ENCODE peak calls at places on chromosomes 11 and 22, in ten cellular contexts. One of them, this sample, is unnamed.

GRCh38 chr11:106152824-106153223 is 75.4 kb downstream of the AASDHPPT start:
- DNase-seq in gastrocnemius medialis: no peak
- DNase-seq in body of pancreas: no peak
- DNase-seq in neuronal stem cell: no peak
- DNase-seq in lung: no peak
- DNase-seq in Karpas-422: no peak
- DNase-seq in cardiac muscle cell: no peak
- DNase-seq in tibial nerve: no peak
- DNase-seq in breast epithelium: no peak
- DNase-seq in neural progenitor cell: no peak
- DNase-seq in this sample: no peak

GRCh38 chr22:35299217-35299716 is 427 bp upstream of the TOM1 start:
- DNase-seq in neural progenitor cell: no peak
- DNase-seq in tibial nerve: no peak
- DNase-seq in lung: no peak
- DNase-seq in gastrocnemius medialis: no peak
- DNase-seq in body of pancreas: peak; percentile 28
- DNase-seq in breast epithelium: no peak
- DNase-seq in cardiac muscle cell: no peak
- DNase-seq in Karpas-422: no peak
- DNase-seq in neuronal stem cell: peak; percentile 18
- DNase-seq in this sample: no peak

GRCh38 chr11:57358543-57358961 is 20.4 kb downstream of the P2RX3 start:
- DNase-seq in Karpas-422: no peak
- DNase-seq in lung: no peak
- DNase-seq in neuronal stem cell: no peak
- DNase-seq in cardiac muscle cell: no peak
- DNase-seq in breast epithelium: no peak
- DNase-seq in gastrocnemius medialis: no peak
- DNase-seq in body of pancreas: no peak
- DNase-seq in neural progenitor cell: no peak
- DNase-seq in tibial nerve: no peak
- DNase-seq in this sample: no peak

GRCh38 chr11:132770802-132771545 is 761.3 kb downstream of the OPCML start:
- DNase-seq in Karpas-422: no peak
- DNase-seq in gastrocnemius medialis: no peak
- DNase-seq in body of pancreas: no peak
- DNase-seq in neural progenitor cell: no peak
- DNase-seq in lung: no peak
- DNase-seq in tibial nerve: no peak
- DNase-seq in breast epithelium: no peak
- DNase-seq in neuronal stem cell: no peak
- DNase-seq in cardiac muscle cell: no peak
- DNase-seq in this sample: no peak

GRCh38 chr11:70912226-70912840 is 340.0 kb downstream of the SHANK2 start:
- DNase-seq in gastrocnemius medialis: no peak
- DNase-seq in body of pancreas: no peak
- DNase-seq in Karpas-422: no peak
- DNase-seq in neural progenitor cell: no peak
- DNase-seq in breast epithelium: peak; percentile 17
- DNase-seq in cardiac muscle cell: no peak
- DNase-seq in neuronal stem cell: no peak
- DNase-seq in tibial nerve: no peak
- DNase-seq in lung: no peak
- DNase-seq in this sample: no peak

GRCh38 chr22:23826510-23827350 is 12.1 kb downstream of the DERL3 start:
- DNase-seq in breast epithelium: no peak
- DNase-seq in neuronal stem cell: no peak
- DNase-seq in Karpas-422: no peak
- DNase-seq in tibial nerve: no peak
- DNase-seq in gastrocnemius medialis: no peak
- DNase-seq in body of pancreas: no peak
- DNase-seq in lung: no peak
- DNase-seq in neural progenitor cell: peak; percentile 1
- DNase-seq in cardiac muscle cell: no peak
- DNase-seq in this sample: no peak

GRCh38 chr22:20569059-20570058 is 61.9 kb downstream of the MED15 start:
- DNase-seq in neural progenitor cell: no peak
- DNase-seq in gastrocnemius medialis: peak; percentile 81
- DNase-seq in neuronal stem cell: no peak
- DNase-seq in cardiac muscle cell: no peak
- DNase-seq in tibial nerve: peak; percentile 69
- DNase-seq in lung: peak; percentile 88
- DNase-seq in breast epithelium: no peak
- DNase-seq in body of pancreas: peak; percentile 55
- DNase-seq in Karpas-422: no peak
- DNase-seq in this sample: peak; percentile 46

GRCh38 chr22:22919041-22919440 is 31.4 kb downstream of the IGLL5 start:
- DNase-seq in Karpas-422: no peak
- DNase-seq in neural progenitor cell: no peak
- DNase-seq in cardiac muscle cell: no peak
- DNase-seq in body of pancreas: no peak
- DNase-seq in breast epithelium: no peak
- DNase-seq in gastrocnemius medialis: no peak
- DNase-seq in neuronal stem cell: no peak
- DNase-seq in tibial nerve: no peak
- DNase-seq in lung: no peak
- DNase-seq in this sample: no peak

GRCh38 chr11:76919887-76920746 is 59.4 kb downstream of the ACER3 start:
- DNase-seq in breast epithelium: peak; percentile 67
- DNase-seq in lung: peak; percentile 81
- DNase-seq in neuronal stem cell: peak; percentile 76
- DNase-seq in gastrocnemius medialis: peak; percentile 37
- DNase-seq in Karpas-422: peak; percentile 92
- DNase-seq in cardiac muscle cell: peak; percentile 89
- DNase-seq in body of pancreas: peak; percentile 89
- DNase-seq in tibial nerve: peak; percentile 41
- DNase-seq in neural progenitor cell: peak; percentile 89
- DNase-seq in this sample: peak; percentile 64

GRCh38 chr11:3161309-3161708 is 3.8 kb downstream of the OSBPL5 start:
- DNase-seq in cardiac muscle cell: no peak
- DNase-seq in neuronal stem cell: no peak
- DNase-seq in lung: no peak
- DNase-seq in neural progenitor cell: no peak
- DNase-seq in Karpas-422: no peak
- DNase-seq in breast epithelium: no peak
- DNase-seq in gastrocnemius medialis: no peak
- DNase-seq in body of pancreas: peak; percentile 4
- DNase-seq in tibial nerve: peak; percentile 16
- DNase-seq in this sample: no peak
- H3K4me3 ChIP-seq in cardiac muscle cell: no peak overlapping the region
- H3K4me3 ChIP-seq in neuronal stem cell: no peak overlapping the region
- H3K4me3 ChIP-seq in lung: no peak overlapping the region
- H3K4me3 ChIP-seq in neural progenitor cell: peak overlapping the region; percentile 59
- H3K4me3 ChIP-seq in Karpas-422: no peak overlapping the region
- H3K4me3 ChIP-seq in breast epithelium: no peak overlapping the region
- H3K4me3 ChIP-seq in gastrocnemius medialis: peak overlapping the region; percentile 64
- H3K4me3 ChIP-seq in body of pancreas: no peak overlapping the region
- H3K4me3 ChIP-seq in tibial nerve: no peak overlapping the region
- H3K4me3 ChIP-seq in this sample: peak overlapping the region; percentile 88

GRCh38 chr11:129192150-129192549 is at the start of gene ARHGAP32:
- DNase-seq in tibial nerve: no peak
- DNase-seq in neural progenitor cell: no peak
- DNase-seq in Karpas-422: no peak
- DNase-seq in gastrocnemius medialis: no peak
- DNase-seq in breast epithelium: no peak
- DNase-seq in cardiac muscle cell: no peak
- DNase-seq in neuronal stem cell: no peak
- DNase-seq in body of pancreas: no peak
- DNase-seq in lung: no peak
- DNase-seq in this sample: no peak
- H3K27ac ChIP-seq in tibial nerve: no peak within 1 kb of the TSS
- H3K27ac ChIP-seq in neural progenitor cell: no peak within 1 kb of the TSS
- H3K27ac ChIP-seq in Karpas-422: no peak within 1 kb of the TSS
- H3K27ac ChIP-seq in gastrocnemius medialis: no peak within 1 kb of the TSS
- H3K27ac ChIP-seq in breast epithelium: peak within 1 kb of the TSS; percentile 34
- H3K27ac ChIP-seq in cardiac muscle cell: no peak within 1 kb of the TSS
- H3K27ac ChIP-seq in neuronal stem cell: no peak within 1 kb of the TSS
- H3K27ac ChIP-seq in body of pancreas: no peak within 1 kb of the TSS
- H3K27ac ChIP-seq in lung: no peak within 1 kb of the TSS
- H3K27ac ChIP-seq in this sample: no peak within 1 kb of the TSS

GRCh38 chr22:37201066-37201820 is 11.0 kb downstream of the SSTR3 start:
- DNase-seq in tibial nerve: no peak
- DNase-seq in body of pancreas: no peak
- DNase-seq in cardiac muscle cell: no peak
- DNase-seq in lung: no peak
- DNase-seq in breast epithelium: peak; percentile 36
- DNase-seq in gastrocnemius medialis: no peak
- DNase-seq in Karpas-422: no peak
- DNase-seq in neural progenitor cell: no peak
- DNase-seq in neuronal stem cell: no peak
- DNase-seq in this sample: no peak

GRCh38 chr22:37198290-37199102 is 10.4 kb upstream of the C1QTNF6 start:
- DNase-seq in body of pancreas: peak; percentile 87
- DNase-seq in tibial nerve: peak; percentile 80
- DNase-seq in lung: peak; percentile 86
- DNase-seq in Karpas-422: peak; percentile 93
- DNase-seq in neuronal stem cell: peak; percentile 76
- DNase-seq in gastrocnemius medialis: peak; percentile 64
- DNase-seq in neural progenitor cell: peak; percentile 88
- DNase-seq in breast epithelium: peak; percentile 85
- DNase-seq in cardiac muscle cell: peak; percentile 82
- DNase-seq in this sample: no peak

GRCh38 chr22:37197451-37198289 is 9.6 kb upstream of the C1QTNF6 start:
- DNase-seq in neuronal stem cell: no peak
- DNase-seq in Karpas-422: no peak
- DNase-seq in breast epithelium: peak; percentile 76
- DNase-seq in tibial nerve: no peak
- DNase-seq in gastrocnemius medialis: peak; percentile 84
- DNase-seq in body of pancreas: peak; percentile 54
- DNase-seq in lung: peak; percentile 80
- DNase-seq in neural progenitor cell: no peak
- DNase-seq in cardiac muscle cell: no peak
- DNase-seq in this sample: no peak

GRCh38 chr22:37199103-37199838 is 11.2 kb upstream of the C1QTNF6 start:
- DNase-seq in body of pancreas: peak; percentile 99
- DNase-seq in gastrocnemius medialis: peak; percentile 97
- DNase-seq in Karpas-422: peak; percentile 99
- DNase-seq in neural progenitor cell: peak; percentile 99
- DNase-seq in breast epithelium: peak; percentile 99
- DNase-seq in cardiac muscle cell: peak; percentile 98
- DNase-seq in tibial nerve: peak; percentile 98
- DNase-seq in neuronal stem cell: peak; percentile 98
- DNase-seq in lung: peak; percentile 97
- DNase-seq in this sample: peak; percentile 93

DNA sequence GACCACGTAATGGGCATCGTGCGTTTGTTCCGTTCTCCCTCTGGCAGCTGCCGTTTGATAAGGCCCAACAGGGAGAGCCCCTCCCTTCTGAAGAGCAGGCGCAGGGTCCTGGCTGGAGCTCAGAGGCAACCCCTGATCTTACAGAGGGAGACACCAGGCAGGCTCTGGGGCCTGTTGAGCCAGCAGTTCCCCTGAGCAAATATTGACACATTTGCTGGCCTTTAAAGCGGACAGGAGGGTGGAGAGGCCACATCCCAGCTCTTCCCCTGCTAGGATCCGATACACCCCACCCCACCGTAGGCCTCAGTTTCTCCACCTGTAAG is 11.8 kb upstream of the C1QTNF6 start:
- DNase-seq in lung: no peak
- DNase-seq in neuronal stem cell: no peak
- DNase-seq in neural progenitor cell: no peak
- DNase-seq in body of pancreas: peak; percentile 49
- DNase-seq in breast epithelium: no peak
- DNase-seq in cardiac muscle cell: no peak
- DNase-seq in gastrocnemius medialis: no peak
- DNase-seq in tibial nerve: no peak
- DNase-seq in Karpas-422: peak; percentile 55
- DNase-seq in this sample: no peak
- H3K4me3 ChIP-seq in lung: no peak overlapping the region
- H3K4me3 ChIP-seq in neuronal stem cell: no peak overlapping the region
- H3K4me3 ChIP-seq in neural progenitor cell: no peak overlapping the region
- H3K4me3 ChIP-seq in body of pancreas: no peak overlapping the region
- H3K4me3 ChIP-seq in breast epithelium: peak overlapping the region; percentile 52
- H3K4me3 ChIP-seq in cardiac muscle cell: no peak overlapping the region
- H3K4me3 ChIP-seq in gastrocnemius medialis: peak overlapping the region; percentile 78
- H3K4me3 ChIP-seq in tibial nerve: peak overlapping the region; percentile 13
- H3K4me3 ChIP-seq in Karpas-422: peak overlapping the region; percentile 16
- H3K4me3 ChIP-seq in this sample: peak overlapping the region; percentile 78

GRCh38 chr11:125330462-125331325 is 165.4 kb downstream of the FEZ1 start:
- DNase-seq in tibial nerve: no peak
- DNase-seq in neuronal stem cell: no peak
- DNase-seq in neural progenitor cell: no peak
- DNase-seq in Karpas-422: no peak
- DNase-seq in breast epithelium: no peak
- DNase-seq in body of pancreas: no peak
- DNase-seq in lung: no peak
- DNase-seq in cardiac muscle cell: no peak
- DNase-seq in gastrocnemius medialis: no peak
- DNase-seq in this sample: no peak

GRCh38 chr11:125326126-125326525 is 161.6 kb downstream of the PKNOX2 start:
- DNase-seq in lung: no peak
- DNase-seq in cardiac muscle cell: no peak
- DNase-seq in Karpas-422: no peak
- DNase-seq in tibial nerve: no peak
- DNase-seq in neuronal stem cell: no peak
- DNase-seq in neural progenitor cell: no peak
- DNase-seq in body of pancreas: no peak
- DNase-seq in breast epithelium: no peak
- DNase-seq in gastrocnemius medialis: no peak
- DNase-seq in this sample: no peak

GRCh38 chr11:125329786-125330185 is 165.2 kb downstream of the PKNOX2 start:
- DNase-seq in gastrocnemius medialis: no peak
- DNase-seq in cardiac muscle cell: no peak
- DNase-seq in tibial nerve: no peak
- DNase-seq in body of pancreas: no peak
- DNase-seq in breast epithelium: no peak
- DNase-seq in Karpas-422: no peak
- DNase-seq in lung: no peak
- DNase-seq in neuronal stem cell: no peak
- DNase-seq in neural progenitor cell: no peak
- DNase-seq in this sample: no peak

GRCh38 chr11:125328181-125328580 is 163.6 kb downstream of the PKNOX2 start:
- DNase-seq in neuronal stem cell: no peak
- DNase-seq in neural progenitor cell: no peak
- DNase-seq in lung: no peak
- DNase-seq in gastrocnemius medialis: no peak
- DNase-seq in Karpas-422: no peak
- DNase-seq in breast epithelium: no peak
- DNase-seq in body of pancreas: no peak
- DNase-seq in tibial nerve: no peak
- DNase-seq in cardiac muscle cell: no peak
- DNase-seq in this sample: no peak

DNA sequence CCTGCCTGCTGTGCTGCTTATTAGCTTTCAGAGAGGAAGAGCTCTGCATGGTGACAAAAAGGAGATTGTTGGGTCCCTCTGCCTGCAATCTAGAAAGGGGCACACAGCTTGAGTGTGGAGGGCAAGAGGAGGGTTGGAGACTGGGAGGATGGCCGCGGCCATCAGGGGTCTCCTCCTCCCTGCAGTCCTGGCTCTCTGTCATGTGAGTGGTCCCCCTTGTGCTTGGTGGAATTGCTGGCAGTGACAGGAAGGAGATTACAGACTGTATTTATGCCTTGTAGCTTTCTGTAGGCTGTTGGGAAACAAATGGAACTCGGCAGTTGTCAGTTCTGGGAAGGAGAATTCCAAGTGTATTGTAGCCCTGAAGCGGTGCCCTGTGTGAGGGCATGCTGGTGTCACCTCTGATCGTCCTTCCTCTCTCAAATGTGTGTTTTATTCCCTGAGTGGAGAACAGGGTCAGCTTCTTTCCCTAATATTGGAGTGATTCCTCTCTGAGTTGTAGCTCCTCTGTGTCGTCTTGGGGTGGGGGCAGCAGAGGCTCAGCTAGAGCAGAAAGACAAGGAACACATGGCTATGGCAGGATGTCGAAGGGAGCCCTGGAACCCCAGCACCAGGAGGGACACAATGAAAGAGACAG is 163.1 kb downstream of the PKNOX2 start:
- DNase-seq in cardiac muscle cell: no peak
- DNase-seq in gastrocnemius medialis: no peak
- DNase-seq in neural progenitor cell: no peak
- DNase-seq in body of pancreas: no peak
- DNase-seq in tibial nerve: no peak
- DNase-seq in neuronal stem cell: no peak
- DNase-seq in Karpas-422: no peak
- DNase-seq in lung: no peak
- DNase-seq in breast epithelium: no peak
- DNase-seq in this sample: no peak
- H3K27ac ChIP-seq in cardiac muscle cell: no peak overlapping the region
- H3K27ac ChIP-seq in gastrocnemius medialis: no peak overlapping the region
- H3K27ac ChIP-seq in neural progenitor cell: no peak overlapping the region
- H3K27ac ChIP-seq in body of pancreas: no peak overlapping the region
- H3K27ac ChIP-seq in tibial nerve: no peak overlapping the region
- H3K27ac ChIP-seq in neuronal stem cell: no peak overlapping the region
- H3K27ac ChIP-seq in Karpas-422: no peak overlapping the region
- H3K27ac ChIP-seq in lung: peak overlapping the region; percentile 26
- H3K27ac ChIP-seq in breast epithelium: no peak overlapping the region
- H3K27ac ChIP-seq in this sample: no peak overlapping the region

This sample was measured in thoracic aorta.